ENCODE peak calls at places on chromosomes 4 and X, in five cellular contexts. G is sigmoid colon; K is WTC11; A is astrocyte of the cerebellum; Z is CD4-positive, alpha-beta T cell. H is an unnamed sample.

GRCh38 chr4:184439386-184439785 is 35.0 kb downstream of the IRF2 start:
- DNase-seq in K (no peak), A (no peak), Z (no peak), G (no peak), H (no peak)

GRCh38 chrX:40072246-40072645 is 25.5 kb downstream of the BCOR start:
- DNase-seq in K (no peak), G (no peak), Z (no peak), A (no peak), H (no peak)

GRCh38 chrX:18676470-18676869 is 4.6 kb upstream of the RS1 start:
- DNase-seq in A (no peak), Z (no peak), K (peak), G (no peak), H (peak)

GRCh38 chr4:167964766-167965373 is 127.5 kb upstream of the ANXA10 start:
- DNase-seq in A (no peak), Z (no peak), K (no peak), G (no peak), H (no peak)

GRCh38 chr4:42395595-42395994 is 1.7 kb upstream of the SHISA3 start:
- DNase-seq in K (no peak), G (no peak), A (no peak), Z (no peak), H (no peak)

GRCh38 chrX:49106930-49107329 is 16.6 kb downstream of the GPKOW start:
- DNase-seq in A (no peak), K (peak), Z (peak), G (no peak), H (peak)

GRCh38 chr4:178083968-178084367 is 641.7 kb upstream of the AGA start:
- DNase-seq in G (no peak), Z (no peak), K (no peak), A (no peak), H (no peak)

GRCh38 chr4:81052119-81053068 is 21.9 kb downstream of the BMP3 start:
- DNase-seq in K (peak), G (peak), A (peak), Z (peak), H (peak)

GRCh38 chr4:35315419-35315818 is 928.9 kb downstream of the ARAP2 start:
- DNase-seq in Z (no peak), G (no peak), K (no peak), A (no peak), H (no peak)

GRCh38 chr4:181548873-181549541 is 694.2 kb upstream of the TENM3 start:
- DNase-seq in K (no peak), G (no peak), Z (no peak), A (peak), H (no peak)

GRCh38 chr4:143375326-143376073 is 38.8 kb downstream of the GAB1 start:
- DNase-seq in A (no peak), K (peak), Z (no peak), G (no peak), H (peak)

GRCh38 chr4:10917475-10918103 is 233.0 kb upstream of the CLNK start:
- DNase-seq in G (no peak), K (no peak), A (peak), Z (no peak), H (no peak)

GRCh38 chrX:108126661-108127060 is 35.1 kb downstream of the ATG4A start:
- DNase-seq in G (no peak), A (no peak), Z (no peak), K (no peak), H (no peak)

GRCh38 chrX:110741213-110741796 is 54.3 kb downstream of the CHRDL1 start:
- DNase-seq in A (no peak), G (no peak), Z (no peak), K (no peak), H (no peak)

GRCh38 chrX:136200466-136200865 is 50.7 kb downstream of the MAP7D3 start:
- DNase-seq in A (peak), K (no peak), G (no peak), Z (no peak), H (no peak)

GRCh38 chrX:76477352-76477751 is 49.8 kb downstream of the MAGEE1 start:
- DNase-seq in G (no peak), K (no peak), Z (no peak), A (no peak), H (no peak)

GRCh38 chr4:116688536-116688935 is 396.8 kb downstream of the TRAM1L1 start:
- DNase-seq in G (no peak), K (no peak), Z (no peak), A (no peak), H (no peak)

GRCh38 chr4:186627226-186627865 is 72.0 kb upstream of the MTNR1A start:
- DNase-seq in Z (no peak), G (no peak), K (no peak), A (no peak), H (no peak)

GRCh38 chr4:101178731-101179130 is 168.6 kb downstream of the PPP3CA start:
- DNase-seq in A (no peak), G (no peak), Z (no peak), K (no peak), H (no peak)

GRCh38 chrX:68114573-68115199 is 318.6 kb downstream of the OPHN1 start:
- DNase-seq in G (no peak), K (no peak), Z (no peak), A (no peak), H (no peak)

GRCh38 chrX:85992811-85993229 is 54.5 kb downstream of the CHM start:
- DNase-seq in A (peak), G (no peak), Z (no peak), K (no peak), H (no peak)

GRCh38 chr4:185580699-185581098 is 45.4 kb upstream of the PDLIM3 start:
- DNase-seq in A (no peak), Z (no peak), G (no peak), K (no peak), H (no peak)

GRCh38 chr4:12943069-12943468 is 541.1 kb downstream of the RAB28 start:
- DNase-seq in A (no peak), Z (no peak), K (no peak), G (no peak), H (no peak)

GRCh38 chr4:164937576-164938270 is 39.7 kb downstream of the TRIM61 start:
- DNase-seq in G (no peak), A (no peak), Z (no peak), K (peak), H (no peak)

GRCh38 chr4:34814266-34814665 is 1430.0 kb downstream of the ARAP2 start:
- DNase-seq in K (no peak), G (no peak), Z (no peak), A (peak), H (no peak)

GRCh38 chr4:76377481-76377901 is 43.5 kb downstream of the CCDC158 start:
- DNase-seq in G (no peak), K (no peak), A (no peak), Z (no peak), H (no peak)

GRCh38 chrX:53681661-53682060 is 4.9 kb downstream of the HUWE1 start:
- DNase-seq in Z (no peak), A (no peak), G (no peak), K (no peak), H (no peak)

GRCh38 chrX:27186671-27187070 is 276.5 kb downstream of the PPP4R3C start:
- DNase-seq in G (no peak), A (no peak), K (peak), Z (no peak), H (no peak)
- TF ChIP-seq CTCF in G (no peak), A (peak), K (peak), Z (peak), H (peak)

GRCh38 chrX:132614297-132614696 is 125.5 kb upstream of the MBNL3 start:
- DNase-seq in Z (no peak), A (no peak), G (no peak), K (peak), H (no peak)
- TF ChIP-seq CTCF in Z (no peak), A (peak), G (no peak), K (no peak), H (no peak)

GRCh38 chr4:59369228-59369627 is 1830.9 kb upstream of the ADGRL3 start:
- DNase-seq in K (no peak), G (no peak), Z (no peak), A (no peak), H (no peak)

GRCh38 chr4:59374416-59374815 is 1825.7 kb upstream of the ADGRL3 start:
- DNase-seq in G (no peak), Z (no peak), K (peak), A (no peak), H (no peak)
- TF ChIP-seq CTCF in G (no peak), Z (no peak), K (peak), A (no peak), H (no peak)

GRCh38 chr4:137075586-137075985 is 456.7 kb downstream of the PCDH18 start:
- DNase-seq in Z (no peak), G (no peak), K (no peak), A (no peak), H (no peak)

GRCh38 chr4:137069473-137069872 is 462.8 kb downstream of the PCDH18 start:
- DNase-seq in K (no peak), G (no peak), A (no peak), Z (no peak), H (no peak)

GRCh38 chr4:137065306-137065705 is 467.0 kb downstream of the PCDH18 start:
- DNase-seq in A (peak), Z (no peak), K (no peak), G (no peak), H (no peak)

GRCh38 chr4:137070614-137071013 is 461.7 kb downstream of the PCDH18 start:
- DNase-seq in G (peak), K (peak), A (no peak), Z (no peak), H (no peak)
- TF ChIP-seq CTCF in G (no peak), K (no peak), A (no peak), Z (no peak), H (no peak)

GRCh38 chr4:87497141-87497540 is 32.0 kb downstream of the SPARCL1 start:
- DNase-seq in G (no peak), A (no peak), K (peak), Z (no peak), H (peak)
- TF ChIP-seq CTCF in G (no peak), A (no peak), K (peak), Z (no peak), H (peak)

DNA sequence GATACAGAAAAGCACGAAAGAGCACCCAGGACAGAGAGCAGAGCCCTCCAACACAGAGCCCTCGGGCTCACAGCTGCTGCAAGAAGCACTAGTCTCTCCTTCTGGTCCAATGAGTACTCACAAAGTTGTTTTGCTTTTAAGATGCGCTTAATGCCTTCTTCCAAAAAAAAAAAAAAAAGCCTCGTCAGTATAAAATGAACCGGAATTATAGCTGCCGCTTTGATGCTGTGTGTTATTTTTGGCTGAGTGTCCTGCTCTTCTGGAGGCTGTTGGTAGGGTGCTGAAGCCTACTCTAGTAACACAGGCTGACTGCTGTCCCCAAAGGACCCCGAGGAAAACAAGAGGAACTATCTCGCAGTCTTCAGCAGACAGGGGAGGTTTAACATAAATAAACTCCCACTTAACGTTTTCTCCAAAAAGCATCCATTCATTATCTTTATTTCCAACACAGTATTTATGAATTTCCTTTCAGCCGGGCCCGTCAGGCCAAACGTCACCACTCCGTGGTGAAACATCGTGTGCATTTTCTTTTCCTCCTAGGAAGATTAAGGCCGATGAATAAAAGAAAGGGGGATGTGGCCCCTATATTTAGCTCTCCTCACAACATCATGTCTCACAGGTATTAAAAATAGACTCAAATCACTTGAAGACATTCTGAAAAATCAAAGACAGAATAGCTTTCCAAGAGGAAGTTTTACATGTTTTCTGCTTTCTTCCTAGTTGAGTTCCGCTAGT is 213.8 kb upstream of the PPARGC1A start:
- DNase-seq in Z (no peak), K (no peak), A (peak), G (no peak), H (no peak)
- TF ChIP-seq CTCF in Z (no peak), K (no peak), A (no peak), G (no peak), H (no peak)

GRCh38 chrX:121260568-121261240 is 213.3 kb downstream of the GLUD2 start:
- DNase-seq in Z (no peak), K (no peak), G (no peak), A (no peak), H (no peak)
- TF ChIP-seq CTCF in Z (no peak), K (no peak), G (no peak), A (no peak), H (no peak)

H was measured in endothelial cell.